ENCODE peak calls at places on chromosomes 13 and 19, in four cellular contexts. Y, Z, U and L are unnamed samples.

GRCh38 chr13:40052954-40053353 is 397.5 kb downstream of the COG6 start:
- DNase-seq in U (no peak), Z (no peak), Y (no peak), L (no peak)

GRCh38 chr13:23381877-23382276 is 51.6 kb downstream of the SACS start:
- DNase-seq in U (no peak), Y (no peak), Z (no peak), L (no peak)

GRCh38 chr13:35818577-35819165 is 312.5 kb downstream of the DCLK1 start:
- DNase-seq in U (no peak), Z (no peak), Y (no peak), L (no peak)

GRCh38 chr19:32041681-32042292 is 303.6 kb upstream of the ZNF507 start:
- DNase-seq in U (no peak), Y (peak), Z (no peak), L (no peak)

GRCh38 chr19:43700368-43701015 is 15.4 kb upstream of the IRGC start:
- DNase-seq in U (peak), Z (peak), Y (peak), L (no peak)

GRCh38 chr19:33465834-33466233 is 55.8 kb downstream of the PEPD start:
- DNase-seq in Y (no peak), Z (no peak), U (no peak), L (no peak)

GRCh38 chr13:60647547-60647946 is 250.5 kb downstream of the TDRD3 start:
- DNase-seq in Y (no peak), Z (no peak), U (no peak), L (no peak)

GRCh38 chr13:45773236-45773635 is 71.1 kb downstream of the CBY2 start:
- DNase-seq in Y (no peak), Z (no peak), U (no peak), L (no peak)

GRCh38 chr13:41514853-41515395 is 57.6 kb downstream of the RGCC start:
- DNase-seq in Z (no peak), Y (no peak), U (no peak), L (no peak)

GRCh38 chr19:920051-920857 is 3.1 kb downstream of the KISS1R start:
- DNase-seq in Z (no peak), Y (no peak), U (no peak), L (no peak)

DNA sequence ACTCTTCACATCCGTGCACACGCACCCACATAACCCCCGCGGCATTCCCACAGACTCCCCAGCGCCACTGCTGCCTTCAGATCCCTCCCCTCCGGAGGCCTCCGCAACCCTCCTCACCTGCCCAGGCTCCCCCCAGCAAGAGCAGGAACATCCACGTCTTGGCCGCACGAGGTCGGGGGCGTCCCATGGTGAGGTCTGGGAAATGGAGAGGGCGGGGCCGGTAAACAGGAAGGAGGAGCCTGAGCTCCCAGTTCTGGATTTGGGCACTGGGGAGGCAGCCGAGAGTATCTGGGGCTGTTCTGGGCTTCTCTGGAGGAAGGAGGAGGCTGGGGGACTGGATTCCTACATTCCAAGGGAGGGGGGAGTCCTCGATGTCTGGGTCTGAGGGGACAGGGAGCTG is 423 bp downstream of the KLK8 start:
- DNase-seq in Y (no peak), Z (no peak), U (peak), L (no peak)
- H3K4me3 ChIP-seq in Y (no peak), Z (no peak), U (no peak), L (peak)

DNA sequence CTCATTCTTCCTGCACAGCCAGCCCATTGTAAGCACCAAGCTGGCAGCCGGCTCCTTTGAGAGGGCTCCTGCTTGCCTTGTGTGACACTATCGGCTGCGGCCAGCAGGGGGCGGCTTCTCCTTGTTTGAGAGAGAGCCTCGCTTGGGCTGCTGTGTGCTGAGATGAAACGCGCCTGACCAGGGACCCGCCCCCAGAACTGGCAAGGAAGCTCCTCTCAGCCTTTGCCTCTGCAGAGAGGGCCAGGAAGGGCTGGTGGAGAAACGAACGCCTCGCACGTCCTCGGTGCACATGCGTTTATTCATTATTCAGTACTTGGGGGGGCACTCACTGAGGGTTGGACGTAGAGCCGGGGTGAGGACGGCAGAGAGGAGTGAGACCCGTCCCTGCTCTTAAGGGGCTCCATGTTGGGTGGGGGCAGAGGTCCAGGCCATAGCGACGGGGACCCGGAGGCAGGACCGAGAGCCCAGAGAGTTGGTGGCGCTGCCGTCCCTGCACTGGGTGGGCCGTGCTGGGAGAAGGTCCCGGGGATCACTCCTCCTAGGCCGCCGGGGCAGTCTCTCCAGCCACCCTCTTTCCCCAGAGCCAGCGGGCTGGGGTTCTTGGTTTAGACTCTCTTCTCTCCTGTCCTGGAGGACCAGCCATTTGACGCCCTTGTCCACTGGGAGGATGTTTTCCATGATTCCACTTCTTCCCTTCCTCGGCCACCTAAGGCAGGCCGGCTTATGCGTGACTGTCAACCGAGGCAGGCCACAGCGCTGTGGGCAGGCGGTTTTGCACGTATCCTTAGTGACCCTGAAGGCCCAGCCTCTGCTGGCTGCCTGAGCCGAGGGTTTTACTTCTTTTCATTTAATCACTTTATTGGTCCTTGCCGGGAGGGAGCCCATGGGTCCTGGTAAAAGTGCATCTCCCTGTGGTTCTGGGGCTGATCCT is 174.5 kb downstream of the KATNAL1 start:
- DNase-seq in U (peak), Z (peak), Y (peak), L (peak)
- H3K27ac ChIP-seq in U (no peak), Z (peak), Y (no peak), L (peak)

DNA sequence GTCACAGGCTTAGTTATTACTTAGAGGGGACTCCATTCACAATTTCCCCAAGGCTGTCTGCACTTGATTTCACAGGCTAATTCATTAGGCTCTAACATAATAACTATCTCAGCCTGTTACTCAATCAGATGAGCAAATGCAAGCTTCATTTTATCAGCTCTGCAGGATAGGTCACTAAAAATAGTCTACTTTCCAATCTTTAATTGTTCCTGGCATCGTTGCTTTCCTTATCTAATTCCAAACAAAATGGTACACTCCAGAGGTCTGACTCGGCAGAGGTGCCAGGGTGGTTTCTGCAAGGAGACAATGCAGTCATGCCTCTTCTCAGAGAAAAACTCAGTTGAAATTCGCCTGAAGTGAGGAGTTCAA is 69.8 kb upstream of the SLC15A1 start:
- DNase-seq in U (no peak), Z (no peak), Y (no peak), L (no peak)
- H3K4me3 ChIP-seq in U (no peak), Z (no peak), Y (peak), L (no peak)

GRCh38 chr13:83867708-83868107 is 14.6 kb downstream of the SLITRK1 start:
- DNase-seq in Y (no peak), Z (no peak), U (no peak), L (no peak)

DNA sequence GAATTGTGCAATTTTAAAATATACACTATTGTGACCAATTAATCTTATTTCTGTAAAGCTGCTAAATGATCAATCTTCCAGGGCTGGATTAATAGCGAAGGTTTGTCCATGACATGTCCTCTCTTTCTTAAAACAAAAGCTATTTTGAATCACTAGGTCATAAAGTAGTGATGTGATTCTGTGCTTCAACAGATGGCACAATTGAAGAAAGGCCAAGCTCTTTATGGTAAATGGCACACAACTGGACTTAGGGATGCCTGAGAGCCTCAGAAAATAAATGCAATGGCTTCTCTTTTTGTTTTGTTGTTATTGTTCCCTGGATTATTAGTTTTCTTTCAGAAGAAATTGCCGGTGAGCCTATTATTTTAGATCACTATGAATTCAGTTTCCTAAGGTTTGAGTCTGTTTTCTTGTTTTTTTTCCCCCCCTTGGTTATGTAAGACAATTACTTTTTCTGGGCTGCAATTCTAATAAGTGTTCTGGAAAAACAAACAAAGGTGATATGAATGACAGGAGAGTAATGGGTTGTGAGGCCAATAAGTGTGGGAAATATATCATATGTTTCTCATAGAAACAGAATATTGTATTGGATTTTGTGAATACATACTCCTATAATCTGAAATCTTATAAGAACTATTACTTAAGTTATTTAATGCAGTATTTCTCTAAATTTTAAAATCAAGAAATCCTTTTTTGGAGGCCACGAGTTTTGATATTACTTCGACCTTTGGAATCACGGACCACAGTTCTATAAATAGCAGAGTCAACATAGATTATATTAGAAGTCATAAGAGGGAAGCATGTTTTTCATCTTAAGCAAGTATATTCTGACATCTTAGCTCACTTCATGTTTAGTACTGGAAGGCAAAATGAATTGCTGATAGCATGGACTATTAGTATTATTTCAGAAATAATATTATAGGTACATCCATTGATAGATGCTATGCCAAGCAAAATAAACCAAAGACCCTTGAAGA is 16.8 kb downstream of the SLITRK1 start:
- DNase-seq in Y (no peak), Z (no peak), U (no peak), L (no peak)
- H3K27ac ChIP-seq in Y (no peak), Z (no peak), U (no peak), L (no peak)